ENCODE peak calls at places on chromosomes 13 and 19, in seven cellular contexts. L, X, I, P, O, Z and A are unnamed samples.
A peak's percentile ranks its signal among the peaks of the same experiment; 100 is the strongest.

GRCh38 chr13:101698400-101698799 is 245.9 kb downstream of the ITGBL1 start:
- DNase-seq in L (no peak), X (peak; percentile 23), I (peak; percentile 6), P (no peak), O (peak; percentile 23), Z (no peak), A (no peak)

GRCh38 chr13:108227651-108228272 is 9.6 kb downstream of the ABHD13 start:
- DNase-seq in L (no peak), X (peak; percentile 69), I (peak; percentile 57), P (peak; percentile 21), O (peak; percentile 47), Z (no peak), A (no peak)

GRCh38 chr19:29271911-29272310 is 59.0 kb upstream of the UQCRFS1 start:
- DNase-seq in L (no peak), X (no peak), I (no peak), P (no peak), O (no peak), Z (no peak), A (no peak)

GRCh38 chr13:40798380-40798779 is 9.0 kb downstream of the SLC25A15 start:
- DNase-seq in L (no peak), X (no peak), I (no peak), P (peak; percentile 88), O (no peak), Z (peak; percentile 61), A (no peak)

GRCh38 chr19:48836089-48837017 is at the start of gene HSD17B14:
- DNase-seq in L (peak; percentile 23), X (peak; percentile 71), I (peak; percentile 38), P (no peak), O (no peak), Z (no peak), A (no peak)

GRCh38 chr13:59086147-59086546 is 1077.6 kb downstream of the DIAPH3 start:
- DNase-seq in L (no peak), X (peak; percentile 86), I (peak; percentile 57), P (no peak), O (peak; percentile 4), Z (no peak), A (peak; percentile 25)

GRCh38 chr19:15104003-15104402 is 3.2 kb upstream of the SYDE1 start:
- DNase-seq in L (no peak), X (no peak), I (no peak), P (no peak), O (no peak), Z (no peak), A (no peak)

GRCh38 chr19:35736913-35737886 is 5.1 kb downstream of the IGFLR1 start:
- DNase-seq in L (no peak), X (no peak), I (no peak), P (no peak), O (peak; percentile 34), Z (no peak), A (no peak)

GRCh38 chr13:108486096-108486495 is 143.3 kb upstream of the MYO16 start:
- DNase-seq in L (no peak), X (no peak), I (no peak), P (no peak), O (peak; percentile 75), Z (no peak), A (no peak)

GRCh38 chr19:29623726-29624488 is 17.8 kb downstream of the POP4 start:
- DNase-seq in L (peak; percentile 25), X (no peak), I (no peak), P (no peak), O (no peak), Z (no peak), A (no peak)

GRCh38 chr13:52739468-52740071 is at the start of gene CNMD:
- DNase-seq in L (no peak), X (no peak), I (no peak), P (no peak), O (no peak), Z (no peak), A (no peak)

GRCh38 chr19:13849991-13850909 is 26.7 kb upstream of the NANOS3 start:
- DNase-seq in L (peak; percentile 86), X (peak; percentile 83), I (peak; percentile 78), P (peak; percentile 86), O (peak; percentile 77), Z (peak; percentile 86), A (no peak)

GRCh38 chr13:71499235-71499634 is 367.8 kb downstream of the DACH1 start:
- DNase-seq in L (no peak), X (no peak), I (no peak), P (no peak), O (no peak), Z (no peak), A (no peak)

GRCh38 chr13:28819046-28819747 is 942 bp upstream of the MTUS2 start:
- DNase-seq in L (no peak), X (peak; percentile 37), I (peak; percentile 17), P (no peak), O (peak; percentile 21), Z (no peak), A (no peak)
- H3K4me3 ChIP-seq in L (no peak overlapping the region), X (peak overlapping the region; percentile 34), I (peak overlapping the region; percentile 25), P (no peak overlapping the region), O (no peak overlapping the region), Z (no peak overlapping the region), A (peak overlapping the region; percentile 36)

DNA sequence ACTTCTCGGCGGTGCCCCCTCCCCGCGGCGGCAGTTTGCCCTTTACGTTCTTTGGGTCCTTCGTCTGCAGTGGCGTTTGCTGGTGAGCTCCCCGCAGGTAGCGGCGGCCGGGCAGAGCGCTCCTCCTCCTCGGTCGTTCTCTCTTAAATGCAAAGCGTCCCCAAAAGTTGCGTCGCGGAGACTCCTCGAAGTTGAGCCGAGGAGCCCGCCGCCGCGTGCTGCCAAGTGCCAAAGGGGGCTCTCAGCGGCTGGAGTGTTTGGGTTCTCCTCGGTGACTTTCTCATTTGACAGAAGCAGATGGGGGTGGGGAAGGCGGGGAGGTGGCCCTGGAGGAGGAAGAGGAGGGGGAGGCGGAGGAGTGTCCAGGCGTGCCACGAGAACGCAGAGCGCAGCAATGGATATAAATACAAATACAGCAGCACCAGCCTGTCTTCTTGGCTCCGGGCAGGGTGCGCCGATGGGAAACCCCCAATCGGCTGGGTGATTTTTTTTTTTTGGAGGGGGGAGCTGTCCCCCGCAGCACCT is at the start of gene SOX21:
- DNase-seq in L (no peak), X (no peak), I (peak; percentile 39), P (no peak), O (peak; percentile 33), Z (no peak), A (no peak)
- H3K4me3 ChIP-seq in L (no peak within 1 kb of the TSS), X (no peak within 1 kb of the TSS), I (no peak within 1 kb of the TSS), P (no peak within 1 kb of the TSS), O (peak within 1 kb of the TSS; percentile 45), Z (peak within 1 kb of the TSS; percentile 20), A (peak within 1 kb of the TSS; percentile 28)

GRCh38 chr13:47004552-47004951 is 107.7 kb upstream of the HTR2A start:
- DNase-seq in L (no peak), X (no peak), I (no peak), P (no peak), O (peak; percentile 45), Z (no peak), A (no peak)

GRCh38 chr13:47005761-47006414 is 109.0 kb upstream of the HTR2A start:
- DNase-seq in L (no peak), X (no peak), I (no peak), P (no peak), O (no peak), Z (no peak), A (no peak)

GRCh38 chr13:47004022-47004421 is 107.2 kb upstream of the HTR2A start:
- DNase-seq in L (no peak), X (peak; percentile 47), I (no peak), P (no peak), O (peak; percentile 14), Z (no peak), A (peak; percentile 7)

GRCh38 chr13:47008318-47008717 is 111.5 kb upstream of the HTR2A start:
- DNase-seq in L (no peak), X (no peak), I (no peak), P (no peak), O (no peak), Z (no peak), A (no peak)
- H3K4me3 ChIP-seq in L (no peak overlapping the region), X (no peak overlapping the region), I (no peak overlapping the region), P (no peak overlapping the region), O (no peak overlapping the region), Z (no peak overlapping the region), A (no peak overlapping the region)

DNA sequence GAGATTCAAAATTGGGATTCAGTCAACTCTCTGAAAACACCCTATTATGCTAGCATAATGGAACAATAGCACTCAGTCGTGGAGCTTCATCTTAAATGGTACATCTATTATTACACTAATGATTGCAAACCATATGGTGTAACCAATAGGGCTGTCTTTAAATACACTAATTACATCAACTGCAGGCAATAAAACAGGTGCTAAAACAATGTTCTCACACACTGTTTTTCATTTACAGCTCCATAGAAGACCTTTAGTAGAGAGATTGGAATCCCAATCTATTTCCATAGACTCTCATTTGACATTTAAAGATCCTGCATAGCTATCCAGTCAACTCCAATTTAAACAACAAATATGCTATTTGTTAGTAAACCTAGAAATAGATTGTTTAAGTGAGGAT is 1917.4 kb downstream of the OLFM4 start:
- DNase-seq in L (no peak), X (no peak), I (no peak), P (no peak), O (no peak), Z (no peak), A (no peak)
- H3K4me3 ChIP-seq in L (no peak overlapping the region), X (no peak overlapping the region), I (no peak overlapping the region), P (no peak overlapping the region), O (no peak overlapping the region), Z (no peak overlapping the region), A (no peak overlapping the region)

GRCh38 chr19:55484571-55485438 is at the start of gene NAT14:
- DNase-seq in L (peak; percentile 53), X (peak; percentile 48), I (peak; percentile 58), P (peak; percentile 45), O (peak; percentile 37), Z (no peak), A (no peak)

GRCh38 chr19:55487884-55488687 is at the start of gene SSC5D:
- DNase-seq in L (no peak), X (peak; percentile 41), I (peak; percentile 71), P (no peak), O (no peak), Z (no peak), A (no peak)

GRCh38 chr19:55486971-55487883 is 1.0 kb upstream of the SSC5D start:
- DNase-seq in L (peak; percentile 60), X (peak; percentile 96), I (peak; percentile 98), P (no peak), O (peak; percentile 87), Z (no peak), A (peak; percentile 96)

GRCh38 chr19:55485439-55486011 is 537 bp downstream of the NAT14 start:
- DNase-seq in L (no peak), X (no peak), I (no peak), P (no peak), O (no peak), Z (no peak), A (no peak)

GRCh38 chr19:55486043-55486970 is 1.3 kb downstream of the NAT14 start:
- DNase-seq in L (no peak), X (no peak), I (no peak), P (no peak), O (no peak), Z (no peak), A (no peak)
- H3K4me3 ChIP-seq in L (no peak overlapping the region), X (peak overlapping the region; percentile 82), I (peak overlapping the region; percentile 30), P (no peak overlapping the region), O (no peak overlapping the region), Z (no peak overlapping the region), A (peak overlapping the region; percentile 68)

GRCh38 chr19:41883821-41884733 is 1.1 kb downstream of the ARHGEF1 start:
- DNase-seq in L (peak; percentile 97), X (peak; percentile 98), I (peak; percentile 97), P (peak; percentile 96), O (peak; percentile 98), Z (peak; percentile 93), A (peak; percentile 90)
- H3K4me3 ChIP-seq in L (peak overlapping the region; percentile 77), X (peak overlapping the region; percentile 94), I (peak overlapping the region; percentile 94), P (peak overlapping the region; percentile 60), O (peak overlapping the region; percentile 97), Z (peak overlapping the region; percentile 96), A (peak overlapping the region; percentile 94)

GRCh38 chr19:16588824-16589577 is 16.8 kb upstream of the SLC35E1 start:
- DNase-seq in L (no peak), X (no peak), I (no peak), P (no peak), O (no peak), Z (no peak), A (no peak)
- H3K4me3 ChIP-seq in L (no peak overlapping the region), X (no peak overlapping the region), I (no peak overlapping the region), P (no peak overlapping the region), O (no peak overlapping the region), Z (no peak overlapping the region), A (no peak overlapping the region)